ENCODE peak calls at places on chromosomes 11 and 22, in five cellular contexts. X is activated CD4-positive, alpha-beta T cell treated with anti-CD3 and anti-CD28 coated beads for 36 hours; Y is sciatic nerve; Z is naive B cell; S is fibroblast of the aortic adventitia. B is an unnamed sample.

GRCh38 chr11:63866211-63866610 is 27.3 kb downstream of the MARK2 start:
- DNase-seq in X (peak), Y (peak), S (peak), Z (no peak), B (peak)

GRCh38 chr11:60563553-60564235 is 48.5 kb downstream of the MS4A13 start:
- DNase-seq in Y (no peak), S (peak), X (peak), Z (no peak), B (peak)

GRCh38 chr22:20996031-20996410 is 5.9 kb downstream of the THAP7 start:
- DNase-seq in Y (no peak), Z (no peak), X (no peak), S (no peak), B (no peak)

GRCh38 chr11:73189723-73190556 is 28.1 kb upstream of the P2RY2 start:
- DNase-seq in Z (no peak), Y (no peak), S (no peak), X (no peak), B (no peak)

GRCh38 chr22:19553201-19553600 is 29.0 kb upstream of the CLDN5 start:
- DNase-seq in S (no peak), X (no peak), Y (no peak), Z (no peak), B (no peak)

GRCh38 chr22:35076648-35077047 is 10.7 kb downstream of the ISX start:
- DNase-seq in Z (no peak), X (no peak), Y (no peak), S (no peak), B (no peak)

GRCh38 chr11:111633756-111634362 is 31.6 kb downstream of the SIK2 start:
- DNase-seq in S (peak), X (no peak), Y (no peak), Z (no peak), B (no peak)

GRCh38 chr22:18991828-18992442 is 55.8 kb upstream of the PRODH start:
- DNase-seq in Y (no peak), S (no peak), Z (no peak), X (no peak), B (no peak)

GRCh38 chr22:43202326-43202725 is 15.4 kb upstream of the TTLL12 start:
- DNase-seq in X (no peak), S (no peak), Y (no peak), Z (no peak), B (no peak)

GRCh38 chr11:130001491-130002351 is 914 bp downstream of the PRDM10 start:
- DNase-seq in Z (no peak), S (peak), X (peak), Y (peak), B (peak)

GRCh38 chr11:75762885-75763284 is 5.7 kb upstream of the DGAT2 start:
- DNase-seq in S (peak), X (no peak), Z (no peak), Y (peak), B (no peak)

GRCh38 chr11:26904801-26905200 is 89.1 kb upstream of the FIBIN start:
- DNase-seq in Y (no peak), S (peak), Z (no peak), X (no peak), B (no peak)

GRCh38 chr11:123561046-123561781 is 93.2 kb downstream of the SCN3B start:
- DNase-seq in Y (no peak), S (peak), X (no peak), Z (no peak), B (no peak)

GRCh38 chr22:35126993-35127392 is 61.0 kb downstream of the ISX start:
- DNase-seq in S (no peak), Y (no peak), X (no peak), Z (no peak), B (no peak)

GRCh38 chr11:2555376-2555775 is 110.6 kb downstream of the KCNQ1 start:
- DNase-seq in X (no peak), Z (no peak), Y (peak), S (no peak), B (no peak)

GRCh38 chr11:108975641-108976071 is 310.8 kb downstream of the DDX10 start:
- DNase-seq in S (no peak), Z (no peak), X (no peak), Y (no peak), B (no peak)

GRCh38 chr11:5123802-5124521 is 14.2 kb downstream of the OR52A5 start:
- DNase-seq in S (peak), X (peak), Y (peak), Z (peak), B (peak)

GRCh38 chr11:124916370-124916710 is 2.7 kb upstream of the HEPN1 start:
- DNase-seq in X (no peak), Z (no peak), S (no peak), Y (no peak), B (no peak)

GRCh38 chr11:92601048-92601447 is 368.4 kb upstream of the MTNR1B start:
- DNase-seq in Y (no peak), Z (no peak), X (no peak), S (no peak), B (no peak)

GRCh38 chr11:74307409-74307808 is 4.0 kb downstream of the P4HA3 start:
- DNase-seq in S (peak), Y (peak), X (no peak), Z (no peak), B (no peak)

GRCh38 chr11:19921976-19922688 is 209.5 kb downstream of the NAV2 start:
- DNase-seq in Y (no peak), S (no peak), Z (no peak), X (no peak), B (no peak)

GRCh38 chr22:39706406-39707150 is 136.0 kb downstream of the CACNA1I start:
- DNase-seq in Y (no peak), X (no peak), Z (no peak), S (no peak), B (no peak)

GRCh38 chr22:48104102-48104738 is 1341.8 kb downstream of the TBC1D22A start:
- DNase-seq in Z (no peak), Y (no peak), S (no peak), X (no peak), B (no peak)

GRCh38 chr11:10322830-10323792 is 18.2 kb downstream of the ADM start:
- DNase-seq in Y (peak), Z (no peak), X (peak), S (peak), B (peak)

GRCh38 chr11:68542617-68543016 is 82.1 kb downstream of the PPP6R3 start:
- DNase-seq in X (no peak), Y (no peak), Z (no peak), S (peak), B (no peak)

GRCh38 chr11:1864831-1865665 is 12.2 kb downstream of the LSP1 start:
- DNase-seq in Z (no peak), S (no peak), X (no peak), Y (no peak), B (no peak)

GRCh38 chr11:27701262-27702105 is 1.2 kb upstream of the BDNF start:
- DNase-seq in S (peak), X (peak), Y (no peak), Z (no peak), B (peak)

GRCh38 chr11:47917643-47918369 is 62.6 kb upstream of the PTPRJ start:
- DNase-seq in Z (peak), X (no peak), Y (peak), S (peak), B (no peak)

GRCh38 chr11:68546555-68546954 is 86.0 kb downstream of the PPP6R3 start:
- DNase-seq in X (peak), Z (no peak), S (no peak), Y (no peak), B (no peak)

GRCh38 chr22:23557036-23557435 is 23.1 kb downstream of the IGLL1 start:
- DNase-seq in S (no peak), Z (no peak), X (no peak), Y (no peak), B (no peak)

GRCh38 chr11:72307439-72307838 is 63.5 kb upstream of the PHOX2A start:
- DNase-seq in Z (no peak), X (no peak), S (no peak), Y (no peak), B (no peak)

GRCh38 chr11:67382481-67383136 is 9.2 kb upstream of the RAD9A start:
- DNase-seq in Z (peak), S (peak), Y (peak), X (peak), B (peak)

GRCh38 chr11:61917357-61918109 is at the start of gene RAB3IL1:
- DNase-seq in X (peak), Y (peak), Z (no peak), S (peak), B (no peak)

GRCh38 chr22:25061605-25062377 is 109.3 kb downstream of the KIAA1671 start:
- DNase-seq in X (no peak), S (no peak), Z (no peak), Y (no peak), B (no peak)

GRCh38 chr11:107545101-107545514 is 20.4 kb downstream of the ALKBH8 start:
- DNase-seq in Y (no peak), X (no peak), S (peak), Z (no peak), B (no peak)

B was measured in activated CD8-positive, alpha-beta T cell treated with anti-CD3 and anti-CD28 coated beads, Interleukin-2, amount 10 ng/mL, durations not matched to agents 7 days and 5 days.